ENCODE peak calls at places on chromosomes 11 and 22, in four cellular contexts. Q, J, M and X are unnamed samples. For H3K4me1, the result is how much of the 10 kb centered on the place peaks cover.

GRCh38 chr11:3202759-3203158 is 15.9 kb downstream of the MRGPRG start:
- DNase-seq in Q (peak), J (no peak), M (no peak), X (peak)

GRCh38 chr22:46457502-46458488 is 79.6 kb downstream of the CELSR1 start:
- DNase-seq in Q (no peak), M (no peak), J (no peak), X (no peak)

GRCh38 chr11:1459739-1460395 is 26.7 kb downstream of the MOB2 start:
- DNase-seq in M (no peak), Q (peak), J (no peak), X (no peak)

GRCh38 chr11:62980133-62980760 is 4.5 kb downstream of the SLC22A6 start:
- DNase-seq in Q (no peak), M (no peak), J (peak), X (no peak)

GRCh38 chr11:77705195-77705876 is 67.7 kb upstream of the CLNS1A start:
- DNase-seq in Q (no peak), M (no peak), J (peak), X (no peak)

GRCh38 chr11:1356007-1356435 is 33.7 kb upstream of the BRSK2 start:
- DNase-seq in J (no peak), Q (no peak), M (no peak), X (no peak)

GRCh38 chr11:95254139-95254704 is 23.2 kb upstream of the SESN3 start:
- DNase-seq in J (peak), M (peak), Q (peak), X (peak)

GRCh38 chr11:45278721-45279120 is 7.4 kb downstream of the SYT13 start:
- DNase-seq in Q (no peak), M (no peak), J (no peak), X (no peak)

GRCh38 chr11:76794371-76795284 is 11.5 kb downstream of the TSKU start:
- DNase-seq in Q (no peak), J (no peak), M (no peak), X (no peak)

GRCh38 chr11:19728436-19728835 is 15.8 kb downstream of the NAV2 start:
- DNase-seq in Q (no peak), J (no peak), M (no peak), X (no peak)

GRCh38 chr11:27183672-27184457 is 143.2 kb downstream of the BBOX1 start:
- DNase-seq in J (peak), Q (peak), M (peak), X (no peak)

GRCh38 chr11:46238078-46238966 is 39.1 kb upstream of the CREB3L1 start:
- DNase-seq in Q (peak), M (peak), J (peak), X (peak)

GRCh38 chr11:118998822-118999221 is 884 bp downstream of the CENATAC start:
- DNase-seq in M (no peak), J (peak), Q (no peak), X (no peak)

GRCh38 chr22:20952544-20953341 is 14.3 kb upstream of the AIFM3 start:
- DNase-seq in J (no peak), M (peak), Q (no peak), X (no peak)

GRCh38 chr22:25485626-25486545 is 78.6 kb upstream of the GRK3 start:
- DNase-seq in J (no peak), Q (no peak), M (no peak), X (no peak)

GRCh38 chr11:3215346-3216026 is 3.1 kb downstream of the MRGPRG start:
- DNase-seq in Q (peak), J (no peak), M (no peak), X (no peak)

GRCh38 chr11:79352304-79352703 is 88.5 kb downstream of the TENM4 start:
- DNase-seq in M (no peak), J (no peak), Q (no peak), X (no peak)

GRCh38 chr11:613369-613968 is 2.3 kb downstream of the IRF7 start:
- DNase-seq in Q (peak), J (peak), M (peak), X (peak)

GRCh38 chr11:118609380-118610219 is 2.2 kb downstream of the PHLDB1 start:
- DNase-seq in J (peak), M (no peak), Q (peak), X (peak)

GRCh38 chr11:94665116-94665659 is 98.0 kb downstream of the PIWIL4 start:
- DNase-seq in J (no peak), M (no peak), Q (no peak), X (no peak)

GRCh38 chr11:30317030-30317429 is 5.9 kb upstream of the ARL14EP start:
- DNase-seq in J (no peak), Q (no peak), M (no peak), X (no peak)

GRCh38 chr11:115760528-115760837 is 256.3 kb upstream of the CADM1 start:
- DNase-seq in M (no peak), J (peak), Q (no peak), X (no peak)

GRCh38 chr11:15342163-15342562 is 227.4 kb downstream of the INSC start:
- DNase-seq in Q (no peak), J (peak), M (no peak), X (no peak)

GRCh38 chr11:704799-705645 is 1.0 kb upstream of the EPS8L2 start:
- DNase-seq in M (peak), J (no peak), Q (peak), X (no peak)

GRCh38 chr22:28395920-28396447 is 283.7 kb downstream of the TTC28 start:
- DNase-seq in Q (no peak), J (no peak), M (no peak), X (no peak)

GRCh38 chr22:37898441-37899181 is 7.5 kb upstream of the MICALL1 start:
- DNase-seq in M (peak), J (peak), Q (no peak), X (no peak)

GRCh38 chr22:37204045-37204655 is 8.1 kb downstream of the SSTR3 start:
- DNase-seq in M (no peak), J (no peak), Q (no peak), X (peak)

GRCh38 chr22:23557036-23557435 is 23.1 kb downstream of the IGLL1 start:
- DNase-seq in J (no peak), Q (no peak), M (no peak), X (no peak)

GRCh38 chr11:115548878-115549528 is 44.8 kb upstream of the CADM1 start:
- DNase-seq in Q (no peak), M (no peak), J (peak), X (no peak)

GRCh38 chr11:82855616-82856015 is 44.6 kb downstream of the PRCP start:
- DNase-seq in Q (no peak), M (no peak), J (no peak), X (no peak)

GRCh38 chr11:45917623-45918330 is at the start of gene PEX16:
- DNase-seq in J (peak), Q (peak), M (peak), X (peak)

GRCh38 chr11:104812416-104812815 is 85.8 kb downstream of the CASP12 start:
- DNase-seq in M (no peak), Q (no peak), J (no peak), X (no peak)

GRCh38 chr11:74282863-74283484 is 28.5 kb downstream of the P4HA3 start:
- DNase-seq in J (peak), M (no peak), Q (no peak), X (no peak)

GRCh38 chr11:111483431-111483830 is 28.8 kb downstream of the BTG4 start:
- DNase-seq in J (no peak), M (no peak), Q (no peak), X (no peak)

GRCh38 chr22:24165673-24166072 is 15.6 kb upstream of the SUSD2 start:
- DNase-seq in J (no peak), Q (no peak), M (no peak), X (no peak)

GRCh38 chr11:130808541-130808940 is 107.7 kb downstream of the SNX19 start:
- DNase-seq in J (no peak), M (no peak), Q (no peak), X (no peak)

GRCh38 chr22:44325718-44326548 is 13.2 kb upstream of the SHISAL1 start:
- DNase-seq in Q (no peak), J (no peak), M (no peak), X (no peak)

DNA sequence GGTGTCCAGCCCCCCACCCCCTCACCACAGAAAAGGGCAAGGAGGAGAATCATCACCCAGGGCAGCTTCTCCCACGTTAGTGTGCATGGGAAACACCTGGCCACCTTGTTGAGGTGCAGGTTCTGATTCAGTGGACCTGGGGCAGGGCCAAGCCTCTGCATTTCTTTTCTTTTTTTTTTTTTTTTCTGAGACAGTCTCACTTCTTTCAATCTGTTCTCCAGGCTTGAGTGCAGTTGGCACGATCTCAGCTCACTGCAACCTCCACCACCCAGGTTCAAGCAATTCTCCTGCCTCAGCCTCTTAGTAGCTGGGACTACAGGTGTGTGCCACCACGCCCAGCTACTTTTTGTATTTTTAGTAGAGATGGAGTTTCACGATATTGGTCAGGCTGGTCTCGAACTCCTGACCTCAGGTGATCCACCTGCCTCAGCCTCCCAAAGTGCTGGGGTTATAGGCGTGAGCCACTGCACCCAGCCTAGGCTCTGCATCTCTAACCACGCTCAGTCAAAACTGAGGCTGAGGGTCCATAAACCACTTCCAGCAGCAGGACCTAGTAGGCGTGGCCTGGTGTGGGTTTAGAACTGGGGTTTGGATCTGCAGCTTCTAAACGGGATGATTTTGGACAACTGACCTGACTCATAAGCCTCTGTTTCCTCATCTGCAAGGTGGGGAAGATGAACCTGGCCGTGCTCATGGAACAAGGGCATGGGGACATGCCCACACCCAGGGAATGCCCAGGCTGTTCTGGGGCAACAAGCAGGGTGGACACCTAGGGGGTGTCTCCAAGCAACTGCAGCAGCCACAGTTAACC is 734 bp downstream of the ZP1 start:
- DNase-seq in J (no peak), M (no peak), Q (no peak), X (no peak)
- H3K4me1 ChIP-seq in J (under half), M (under half), Q (under half), X (under half)

DNA sequence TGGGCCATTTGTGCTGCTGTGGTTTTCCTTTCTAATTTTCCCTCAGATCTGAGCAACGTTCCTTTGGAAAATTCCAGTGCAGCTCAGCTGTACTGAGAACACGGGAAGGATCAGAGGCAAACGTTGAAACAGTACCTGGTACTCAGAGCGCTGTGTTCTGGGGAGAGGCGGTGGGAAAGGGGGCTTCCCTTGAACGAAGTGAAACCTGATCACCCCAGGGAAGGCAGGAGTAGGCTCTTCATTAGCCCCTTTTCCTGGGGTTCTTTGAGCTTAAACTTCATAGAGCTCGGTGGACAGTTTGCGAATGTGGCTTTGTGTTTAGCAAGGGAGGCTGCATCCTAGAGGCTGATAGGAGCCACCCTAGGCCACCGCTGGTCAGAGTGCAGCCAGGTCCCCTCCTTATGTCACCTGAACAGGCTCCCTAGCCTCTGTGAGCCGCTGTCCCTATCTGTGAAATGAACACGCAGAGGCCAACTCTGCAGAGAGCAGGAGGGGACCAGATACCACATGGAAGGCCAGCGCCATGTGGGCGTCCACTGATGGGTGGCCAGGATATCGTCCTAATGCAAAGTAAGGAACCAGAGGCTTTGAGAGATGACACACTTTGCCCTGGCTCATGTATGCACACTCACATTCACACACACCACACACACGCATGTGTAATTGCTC is 1464.8 kb downstream of the BRD1 start:
- DNase-seq in Q (no peak), M (no peak), J (no peak), X (no peak)
- H3K4me1 ChIP-seq in Q (under half), M (under half), J (under half), X (under half)

GRCh38 chr11:69378303-69379141 is 84.6 kb downstream of the MYEOV start:
- DNase-seq in M (no peak), Q (peak), J (no peak), X (peak)
- H3K4me1 ChIP-seq in M (under half), Q (under half), J (under half), X (under half)

DNA sequence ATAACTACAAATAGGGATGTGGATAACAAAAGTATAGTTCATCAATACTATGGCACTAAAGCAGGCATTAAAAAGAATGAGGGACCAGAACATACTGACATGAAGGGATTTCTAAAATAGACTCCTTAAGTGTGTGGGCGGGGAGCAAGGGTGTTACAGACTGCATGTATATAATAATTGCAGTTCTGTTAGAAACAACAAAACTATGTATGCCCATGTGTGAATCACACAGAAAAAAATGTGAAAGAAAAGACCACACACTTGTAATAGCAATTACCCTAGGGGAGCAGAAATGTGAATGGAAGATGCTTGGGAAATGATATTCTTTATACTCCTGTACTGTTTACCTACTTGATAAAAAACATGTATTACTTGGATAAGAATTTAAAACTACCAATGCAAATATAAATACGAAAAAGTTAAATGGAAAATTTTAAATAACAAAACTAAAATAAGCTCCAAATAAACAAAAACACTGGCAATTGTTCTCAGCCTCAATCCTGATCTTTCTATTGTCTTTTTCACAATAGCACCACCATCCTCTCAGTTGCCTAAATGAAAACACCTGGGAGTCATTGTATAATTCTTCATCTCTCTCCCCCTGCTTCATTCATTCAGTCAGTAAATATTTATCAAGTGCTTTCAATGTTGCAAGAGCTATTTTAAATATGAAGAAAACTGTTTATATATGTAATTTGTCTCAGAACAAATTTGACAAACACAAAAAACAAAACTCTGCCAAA is 129.8 kb downstream of the FCHSD2 start:
- DNase-seq in M (no peak), Q (no peak), J (peak), X (no peak)
- H3K4me1 ChIP-seq in M (under half), Q (under half), J (under half), X (under half)

DNA sequence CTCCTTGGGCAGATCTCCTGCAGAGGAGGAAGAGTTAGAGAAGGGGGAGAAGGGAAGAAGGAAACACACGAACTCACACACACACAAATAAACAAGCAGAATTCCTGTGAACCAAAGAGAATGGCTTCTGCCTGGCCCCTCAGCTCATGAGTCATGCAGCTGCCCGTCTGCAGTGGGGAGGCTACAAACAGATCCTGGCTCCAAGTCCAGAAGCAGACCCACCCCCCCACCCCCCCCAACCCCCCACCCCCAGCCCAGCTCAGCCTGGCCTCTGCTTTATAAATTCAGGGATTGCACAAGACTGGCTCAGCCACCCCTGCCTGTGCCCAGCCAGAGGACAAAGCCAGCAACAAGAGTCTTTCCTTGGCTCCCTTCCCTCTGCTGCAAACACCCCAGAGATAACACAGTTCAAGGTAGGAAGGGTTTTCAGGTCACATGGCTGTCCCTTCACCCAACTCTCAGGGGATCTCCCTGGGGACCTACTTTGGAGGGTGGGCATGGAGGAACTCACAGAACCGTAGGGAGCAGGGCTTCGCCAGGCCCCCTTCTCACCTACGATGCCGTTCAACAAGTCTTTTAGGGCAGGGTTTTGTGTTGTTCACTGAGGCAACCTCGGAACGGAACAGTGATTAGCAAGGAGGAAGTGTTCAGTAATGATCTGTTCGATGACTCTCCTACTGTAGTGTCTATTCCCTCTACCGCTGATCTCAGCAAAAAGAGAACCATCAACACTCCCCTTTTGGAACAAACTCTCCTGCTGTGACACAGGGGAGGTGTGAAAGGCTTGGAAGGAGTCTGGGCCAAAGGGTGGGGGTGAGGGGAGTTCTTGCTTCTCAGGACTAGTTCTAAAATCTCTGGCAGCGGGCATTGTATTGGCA is 35.5 kb downstream of the RPL27A start:
- DNase-seq in J (no peak), Q (peak), M (peak), X (peak)
- H3K4me1 ChIP-seq in J (under half), Q (half or more), M (under half), X (half or more)

DNA sequence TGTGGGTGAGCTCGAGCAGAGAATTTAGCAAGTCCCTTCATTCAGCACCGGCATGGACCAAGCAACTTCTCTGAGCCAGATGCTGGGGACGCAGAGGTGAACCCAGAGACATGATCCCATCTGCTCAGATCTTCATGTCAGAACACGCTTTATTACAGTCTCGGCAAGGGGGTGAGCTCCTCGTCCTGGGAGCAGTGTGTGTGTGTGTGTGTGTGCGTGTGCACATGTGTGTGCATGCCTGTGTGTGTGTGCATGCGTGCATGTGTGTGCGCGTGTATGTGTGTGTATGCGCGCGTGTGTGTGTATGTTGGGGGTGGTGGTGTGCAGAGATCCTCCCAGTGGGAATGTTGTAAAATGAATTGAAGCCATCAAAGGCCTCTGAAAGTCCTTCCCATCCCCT is 9.8 kb downstream of the MIAT start:
- DNase-seq in J (no peak), Q (no peak), M (no peak), X (no peak)
- H3K4me1 ChIP-seq in J (under half), Q (under half), M (under half), X (under half)

DNA sequence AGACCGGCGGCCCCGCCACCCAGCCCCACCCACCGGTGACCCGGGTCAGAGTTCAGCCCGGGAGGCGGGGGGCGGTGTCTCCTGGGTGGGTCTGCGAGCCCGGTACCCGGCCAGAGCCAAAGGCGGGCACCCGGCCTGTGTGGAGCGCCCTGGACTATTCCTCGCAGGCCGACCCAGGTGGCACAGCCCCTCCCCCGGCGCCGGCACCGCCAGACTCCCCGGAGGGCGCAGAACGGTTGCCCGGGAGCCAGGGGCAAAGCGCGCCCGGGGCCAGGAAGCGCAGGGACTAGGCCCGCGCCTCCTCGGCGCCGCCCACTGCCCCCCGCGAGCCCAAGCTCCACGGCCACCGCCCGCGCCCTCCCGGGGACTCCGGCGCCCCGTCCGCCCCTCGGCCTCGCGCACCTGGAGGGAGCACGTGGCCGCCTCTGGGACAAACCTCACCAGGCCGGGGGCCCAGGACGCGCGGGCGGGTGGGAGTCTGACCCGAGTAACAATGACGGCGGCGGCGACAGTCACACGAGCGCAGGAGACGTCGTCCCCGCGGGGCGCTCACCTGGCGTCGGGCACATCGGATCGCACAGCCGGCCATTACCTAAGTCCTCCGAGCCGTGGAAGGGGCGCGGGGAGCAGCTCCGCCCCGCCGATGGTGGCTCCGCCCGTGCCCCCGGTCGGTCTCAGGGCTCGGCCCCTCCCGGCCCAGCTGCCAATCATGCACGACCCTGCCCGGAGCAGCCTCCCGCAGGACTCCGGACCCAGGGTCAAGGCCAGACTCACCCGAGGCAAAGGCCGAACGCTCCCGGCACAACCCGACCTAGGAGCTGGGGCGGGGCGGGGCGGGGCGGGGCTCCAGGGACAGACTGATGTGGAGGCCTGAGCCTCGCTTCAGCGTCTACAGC is 7.5 kb downstream of the PLXNB2 start:
- DNase-seq in J (peak), M (no peak), Q (no peak), X (no peak)
- H3K4me1 ChIP-seq in J (under half), M (half or more), Q (half or more), X (under half)